ENCODE peak calls at places on chromosomes 2 and 18, in five cellular contexts. U is CD8-positive, alpha-beta T cell; F is K562; M is A549; W is HCT116. A is an unnamed sample.

GRCh38 chr2:69915050-69915945 is at the start of gene MXD1:
- DNase-seq in F (peak; percentile 47), M (no peak), U (no peak), W (no peak), A (peak; percentile 47)

GRCh38 chr2:170883683-170884082 is 45.4 kb upstream of the GORASP2 start:
- DNase-seq in F (no peak), U (no peak), M (no peak), W (no peak), A (no peak)

GRCh38 chr2:222796413-222797103 is 64.3 kb upstream of the ACSL3 start:
- DNase-seq in M (peak; percentile 67), F (no peak), W (no peak), U (no peak), A (peak; percentile 87)

GRCh38 chr2:102489646-102490045 is 16.6 kb downstream of the SLC9A4 start:
- DNase-seq in U (no peak), W (no peak), F (no peak), M (no peak), A (no peak)

GRCh38 chr2:12231288-12231687 is 484.9 kb downstream of the LPIN1 start:
- DNase-seq in U (no peak), M (no peak), W (no peak), F (no peak), A (no peak)

GRCh38 chr2:134109725-134110124 is 144.1 kb upstream of the MGAT5 start:
- DNase-seq in F (no peak), M (no peak), W (no peak), U (no peak), A (no peak)

GRCh38 chr2:132692816-132693215 is 22.8 kb upstream of the LYPD1 start:
- DNase-seq in F (no peak), M (no peak), U (no peak), W (no peak), A (no peak)

GRCh38 chr2:13558368-13558767 is 841.6 kb downstream of the TRIB2 start:
- DNase-seq in U (no peak), W (no peak), M (peak; percentile 36), F (no peak), A (peak; percentile 67)

GRCh38 chr2:102114851-102115497 is 27.6 kb upstream of the IL1R1 start:
- DNase-seq in U (no peak), M (no peak), F (no peak), W (no peak), A (no peak)

GRCh38 chr2:227163998-227164744 is at the start of the genes COL4A3 and COL4A4:
- DNase-seq in W (peak; percentile 61), U (no peak), F (no peak), M (peak; percentile 73), A (no peak)

GRCh38 chr2:231058761-231059550 is 2.3 kb downstream of the PSMD1 start:
- DNase-seq in W (no peak), M (no peak), F (no peak), U (no peak), A (no peak)

GRCh38 chr2:84963692-84964405 is 7.1 kb upstream of the KCMF1 start:
- DNase-seq in F (no peak), U (no peak), M (peak; percentile 76), W (no peak), A (peak; percentile 41)

GRCh38 chr2:188158337-188159100 is 133.2 kb upstream of the GULP1 start:
- DNase-seq in M (peak; percentile 23), W (no peak), U (no peak), F (no peak), A (no peak)

GRCh38 chr18:10477121-10477862 is 22.9 kb downstream of the APCDD1 start:
- DNase-seq in F (no peak), W (no peak), M (no peak), U (no peak), A (no peak)

GRCh38 chr2:25247792-25248512 is 79.6 kb upstream of the POMC start:
- DNase-seq in W (no peak), M (no peak), F (no peak), U (no peak), A (no peak)

GRCh38 chr2:111157798-111158197 is 37.1 kb downstream of the BCL2L11 start:
- DNase-seq in F (no peak), M (no peak), W (no peak), U (no peak), A (no peak)

GRCh38 chr2:207202645-207203044 is 36.9 kb upstream of the KLF7 start:
- DNase-seq in W (peak; percentile 4), U (no peak), F (no peak), M (no peak), A (peak; percentile 43)

GRCh38 chr18:51711298-51711889 is 513.9 kb upstream of the MEX3C start:
- DNase-seq in U (no peak), M (no peak), F (no peak), W (no peak), A (no peak)

GRCh38 chr2:232464534-232464865 is 8.5 kb downstream of the ALPI start:
- DNase-seq in W (no peak), F (no peak), U (no peak), M (no peak), A (no peak)

GRCh38 chr2:32772623-32773221 is 144.9 kb downstream of the TTC27 start:
- DNase-seq in U (no peak), F (peak; percentile 61), M (peak; percentile 62), W (peak; percentile 21), A (peak; percentile 58)

GRCh38 chr18:9520666-9521065 is 45.4 kb downstream of the RALBP1 start:
- DNase-seq in W (no peak), M (no peak), U (no peak), F (no peak), A (no peak)

GRCh38 chr2:237693281-237694039 is 66.1 kb downstream of the LRRFIP1 start:
- DNase-seq in M (peak; percentile 69), W (no peak), F (no peak), U (no peak), A (no peak)

GRCh38 chr18:23354625-23355024 is 98.5 kb upstream of the RIOK3 start:
- DNase-seq in F (peak; percentile 34), U (no peak), M (no peak), W (no peak), A (no peak)

GRCh38 chr18:44977856-44978255 is 297.2 kb downstream of the SETBP1 start:
- DNase-seq in F (no peak), W (no peak), M (no peak), U (no peak), A (no peak)

GRCh38 chr2:12965540-12966269 is 249.0 kb downstream of the TRIB2 start:
- DNase-seq in M (no peak), F (peak; percentile 72), U (no peak), W (no peak), A (no peak)

GRCh38 chr2:203814661-203815540 is 52.7 kb upstream of the CTLA4 start:
- DNase-seq in U (peak; percentile 50), W (peak; percentile 50), F (peak; percentile 37), M (peak; percentile 76), A (peak; percentile 72)
- H3K4me3 ChIP-seq in U (no peak overlapping the region), W (peak overlapping the region; percentile 10), F (no peak overlapping the region), M (no peak overlapping the region), A (no peak overlapping the region)

GRCh38 chr18:34592961-34593382 is 117.1 kb upstream of the DTNA start:
- DNase-seq in M (no peak), W (no peak), U (no peak), F (no peak), A (peak; percentile 2)

GRCh38 chr18:34591920-34592444 is 118.1 kb upstream of the DTNA start:
- DNase-seq in M (no peak), F (no peak), U (no peak), W (no peak), A (no peak)

GRCh38 chr18:34594243-34594642 is 115.9 kb upstream of the DTNA start:
- DNase-seq in U (no peak), W (no peak), M (no peak), F (no peak), A (no peak)

GRCh38 chr18:34598136-34598635 is 111.9 kb upstream of the DTNA start:
- DNase-seq in U (no peak), M (no peak), W (no peak), F (no peak), A (no peak)

GRCh38 chr18:34595673-34596072 is 114.4 kb upstream of the DTNA start:
- DNase-seq in F (no peak), M (peak; percentile 1), W (peak; percentile 28), U (no peak), A (peak; percentile 36)
- TF ChIP-seq CTCF in F (no peak), M (peak; percentile 8), W (peak; percentile 42), U (no peak), A (no peak)

DNA sequence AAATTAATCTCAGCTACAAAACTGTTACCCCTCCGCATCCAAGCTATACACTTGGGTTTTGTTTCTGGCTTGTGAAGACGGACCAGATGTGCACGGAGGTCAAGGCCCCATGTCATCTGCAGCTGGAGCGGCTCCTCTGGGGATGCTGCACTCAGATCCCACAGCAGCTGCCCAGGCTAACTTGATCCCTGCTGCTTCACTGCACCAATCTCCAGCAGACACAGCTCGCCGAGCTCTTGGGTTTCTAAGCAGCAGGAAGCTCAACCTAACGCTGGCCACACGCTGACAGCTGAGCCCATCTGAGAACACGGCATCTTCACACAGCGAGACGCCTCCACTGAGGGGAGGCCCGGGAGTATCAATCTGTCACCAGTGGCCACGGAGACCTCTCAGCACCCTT is 67.4 kb downstream of the EMILIN2 start:
- DNase-seq in F (no peak), W (no peak), U (no peak), M (no peak), A (no peak)
- H3K4me1 ChIP-seq in F (peaks cover 11% of the 10 kb centered on the region), W (no peaks in the 10 kb centered on the region), U (peaks cover 12% of the 10 kb centered on the region), M (no peaks in the 10 kb centered on the region), A (no peaks in the 10 kb centered on the region)

GRCh38 chr2:164515030-164515429 is 106.3 kb downstream of the GRB14 start:
- DNase-seq in F (no peak), W (no peak), M (no peak), U (no peak), A (no peak)
- H3K4me3 ChIP-seq in F (no peak overlapping the region), W (no peak overlapping the region), M (no peak overlapping the region), U (no peak overlapping the region), A (no peak overlapping the region)

DNA sequence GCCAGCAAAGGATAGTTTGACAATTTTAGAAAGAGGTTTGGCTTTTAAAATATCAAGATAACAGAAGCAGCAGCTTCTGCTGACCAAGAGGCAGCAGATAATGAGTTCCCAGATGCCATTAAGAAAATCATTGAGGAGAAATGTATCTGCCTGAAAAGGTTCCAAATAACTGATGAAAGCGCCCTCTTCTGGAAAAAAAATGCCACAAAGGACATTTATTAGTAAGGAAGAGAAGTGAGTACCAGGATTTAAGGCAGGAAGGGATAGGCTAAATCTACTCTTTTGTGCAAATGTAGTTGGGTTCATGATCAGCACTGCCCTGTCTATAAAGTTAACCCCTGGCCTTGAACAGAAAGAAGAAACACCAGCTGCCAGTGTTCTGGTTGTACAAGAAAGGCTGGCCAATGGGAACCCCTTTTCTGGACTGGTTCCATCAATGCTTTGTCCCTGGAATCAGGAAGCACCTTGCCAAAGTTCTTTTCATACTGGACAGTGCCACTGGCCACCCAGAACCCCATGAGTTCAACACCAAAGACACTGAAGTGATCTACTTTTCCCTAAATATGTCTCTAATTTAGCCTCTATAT is 40.6 kb downstream of the DHX57 start:
- DNase-seq in F (no peak), M (peak; percentile 55), W (peak; percentile 19), U (no peak), A (peak; percentile 40)
- TF ChIP-seq CTCF in F (peak; percentile 43), M (peak; percentile 68), W (peak; percentile 52), U (no peak), A (peak; percentile 44)

DNA sequence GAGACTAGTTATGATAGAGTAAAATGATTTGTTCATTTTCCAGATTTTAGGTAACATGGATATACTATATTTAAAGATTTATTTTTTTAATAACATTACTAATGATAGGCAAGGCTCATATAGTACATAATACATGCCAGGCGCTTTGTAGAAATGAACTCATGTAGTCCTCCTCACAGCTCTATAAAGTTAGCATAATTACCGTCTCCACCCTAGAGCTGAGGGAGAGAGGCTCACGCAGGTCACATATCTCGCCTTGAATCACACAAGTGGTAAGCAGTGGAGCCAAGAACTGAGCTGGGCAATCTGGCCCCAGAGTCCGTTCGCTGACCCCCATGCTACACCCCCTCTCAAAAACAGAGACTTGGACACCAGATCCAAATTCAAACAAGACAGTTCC is 222.5 kb downstream of the FAM210A start:
- DNase-seq in M (no peak), W (no peak), U (no peak), F (no peak), A (no peak)
- H3K4me1 ChIP-seq in M (peaks cover 26% of the 10 kb centered on the region), W (no peaks in the 10 kb centered on the region), U (peaks cover 18% of the 10 kb centered on the region), F (no peaks in the 10 kb centered on the region), A (no peaks in the 10 kb centered on the region)

A was measured in Caco-2.